ENCODE peak calls at places on chromosomes 16 and 17, in seven cellular contexts. Y, C, Q, U, M, K and A are unnamed samples.

GRCh38 chr16:14098081-14098480 is 27.0 kb downstream of the MRTFB start:
- DNase-seq in U (no peak), Y (no peak), K (no peak), C (no peak), M (no peak), Q (no peak), A (no peak)

GRCh38 chr17:17298108-17298507 is 5.1 kb upstream of the NT5M start:
- DNase-seq in M (no peak), K (no peak), C (no peak), U (no peak), Q (no peak), Y (no peak), A (no peak)

GRCh38 chr17:38469875-38470274 is 41.6 kb downstream of the ARHGAP23 start:
- DNase-seq in Y (no peak), C (no peak), U (no peak), Q (no peak), M (no peak), K (no peak), A (no peak)

GRCh38 chr17:39591958-39592954 is 15.5 kb downstream of the NEUROD2 start:
- DNase-seq in Q (peak; percentile 62), C (no peak), M (no peak), K (no peak), U (no peak), Y (peak; percentile 44), A (no peak)

GRCh38 chr17:40303706-40304450 is 5.1 kb upstream of the RARA start:
- DNase-seq in Q (peak; percentile 56), C (no peak), K (peak; percentile 95), Y (no peak), U (peak; percentile 76), M (no peak), A (no peak)

GRCh38 chr16:30637952-30638351 is 12.8 kb upstream of the PRR14 start:
- DNase-seq in U (no peak), K (no peak), M (no peak), C (no peak), Q (peak; percentile 45), Y (no peak), A (no peak)

GRCh38 chr17:42411905-42412679 is 11.0 kb downstream of the CAVIN1 start:
- DNase-seq in U (no peak), Q (no peak), Y (no peak), C (no peak), K (no peak), M (no peak), A (no peak)

GRCh38 chr16:65121870-65122723 is at the start of gene CDH11:
- DNase-seq in K (peak; percentile 78), M (no peak), Q (peak; percentile 82), Y (peak; percentile 25), U (no peak), C (no peak), A (peak; percentile 91)

GRCh38 chr17:78381601-78382168 is 3.2 kb downstream of the PGS1 start:
- DNase-seq in M (no peak), C (no peak), U (no peak), Y (no peak), K (no peak), Q (no peak), A (no peak)
- TF ChIP-seq EP300 in M (no peak), C (no peak), U (no peak), Y (no peak), K (peak; percentile 16), Q (no peak), A (no peak)

GRCh38 chr17:65559802-65560627 is 1.4 kb downstream of the AXIN2 start:
- DNase-seq in U (no peak), Q (peak; percentile 94), K (no peak), C (no peak), M (no peak), Y (peak; percentile 30), A (no peak)
- H3K4me3 ChIP-seq in U (no peak overlapping the region), Q (peak overlapping the region; percentile 86), K (peak overlapping the region; percentile 98), C (peak overlapping the region; percentile 89), M (peak overlapping the region; percentile 90), Y (no peak overlapping the region), A (no peak overlapping the region)

GRCh38 chr16:68247400-68247799 is 2.2 kb downstream of the PLA2G15 start:
- DNase-seq in M (no peak), Q (no peak), K (no peak), C (no peak), U (no peak), Y (no peak), A (no peak)
- TF ChIP-seq POLR2AphosphoS5 in M (no peak), Q (no peak), K (no peak), C (no peak), U (no peak), Y (no peak), A (no peak)

GRCh38 chr17:70658324-70658723 is 489.0 kb downstream of the KCNJ2 start:
- DNase-seq in U (no peak), Q (no peak), Y (no peak), M (no peak), K (no peak), C (no peak), A (no peak)

GRCh38 chr17:70658840-70659239 is 489.5 kb downstream of the KCNJ2 start:
- DNase-seq in C (no peak), Y (no peak), K (no peak), M (no peak), Q (no peak), U (no peak), A (no peak)

GRCh38 chr17:70655179-70655578 is 485.8 kb downstream of the KCNJ2 start:
- DNase-seq in C (no peak), M (no peak), U (no peak), Y (no peak), K (no peak), Q (peak; percentile 27), A (no peak)

GRCh38 chr17:70654706-70655105 is 485.4 kb downstream of the KCNJ2 start:
- DNase-seq in C (no peak), K (no peak), Q (peak; percentile 43), U (no peak), Y (no peak), M (no peak), A (no peak)

DNA sequence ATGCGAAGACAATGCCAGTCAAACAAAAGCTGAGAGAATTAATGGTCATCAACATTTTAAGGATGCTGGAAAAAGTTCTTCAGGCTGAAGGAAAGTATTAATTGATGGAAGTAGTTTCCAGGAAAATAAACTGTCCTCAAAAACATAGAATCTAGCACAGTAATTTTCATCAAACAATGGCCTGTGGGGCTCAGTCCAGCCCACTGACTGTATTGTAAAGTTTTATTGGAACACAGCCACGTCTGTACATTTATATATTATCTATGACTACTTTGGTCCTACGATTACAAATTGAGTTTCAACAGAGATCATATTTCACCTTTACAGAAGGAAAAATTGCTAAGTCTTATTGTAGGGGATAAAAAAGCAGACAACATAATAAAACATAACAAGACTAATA is 484.5 kb downstream of the KCNJ2 start:
- DNase-seq in Y (no peak), Q (no peak), U (no peak), M (no peak), C (no peak), K (no peak), A (no peak)
- TF ChIP-seq EP300 in Y (no peak), Q (no peak), U (no peak), M (no peak), C (no peak), K (no peak), A (no peak)

DNA sequence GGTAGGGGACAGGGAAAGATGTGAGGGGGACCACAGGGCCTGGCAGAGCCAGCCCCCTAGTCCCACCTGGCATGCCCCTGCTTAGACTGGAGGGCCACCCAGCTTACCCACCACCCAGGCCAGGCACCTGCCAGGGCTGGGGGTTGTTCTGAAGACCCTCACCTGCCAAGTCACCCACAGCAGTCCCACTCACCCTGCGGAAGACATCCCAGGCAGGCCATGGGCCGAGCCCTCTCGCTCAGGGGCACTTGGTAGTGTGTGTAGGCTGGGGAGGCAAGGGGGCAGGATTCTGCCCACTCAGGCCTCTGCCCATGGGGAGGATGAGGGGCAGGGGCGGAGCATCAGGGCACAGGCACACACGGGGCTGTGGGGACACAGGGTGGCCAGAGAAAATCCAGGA is 4.0 kb downstream of the PLCD3 start:
- DNase-seq in U (no peak), M (no peak), Y (no peak), C (no peak), Q (no peak), K (peak; percentile 65), A (no peak)
- H3K4me3 ChIP-seq in U (no peak overlapping the region), M (no peak overlapping the region), Y (peak overlapping the region; percentile 13), C (no peak overlapping the region), Q (no peak overlapping the region), K (peak overlapping the region; percentile 19), A (peak overlapping the region; percentile 14)

GRCh38 chr16:9123401-9123800 is 32.0 kb downstream of the HAPSTR1 start:
- DNase-seq in Y (no peak), C (no peak), M (no peak), Q (no peak), K (peak; percentile 41), U (peak; percentile 43), A (no peak)

GRCh38 chr16:9124444-9124843 is 33.0 kb downstream of the HAPSTR1 start:
- DNase-seq in K (peak; percentile 32), C (no peak), Y (no peak), M (no peak), U (peak; percentile 48), Q (no peak), A (no peak)

GRCh38 chr16:9122969-9123368 is 31.5 kb downstream of the HAPSTR1 start:
- DNase-seq in U (peak; percentile 16), K (peak; percentile 2), Q (no peak), C (no peak), Y (no peak), M (no peak), A (no peak)

GRCh38 chr16:9124908-9125584 is 33.6 kb downstream of the HAPSTR1 start:
- DNase-seq in Y (no peak), Q (no peak), C (no peak), M (no peak), U (peak; percentile 41), K (no peak), A (no peak)

DNA sequence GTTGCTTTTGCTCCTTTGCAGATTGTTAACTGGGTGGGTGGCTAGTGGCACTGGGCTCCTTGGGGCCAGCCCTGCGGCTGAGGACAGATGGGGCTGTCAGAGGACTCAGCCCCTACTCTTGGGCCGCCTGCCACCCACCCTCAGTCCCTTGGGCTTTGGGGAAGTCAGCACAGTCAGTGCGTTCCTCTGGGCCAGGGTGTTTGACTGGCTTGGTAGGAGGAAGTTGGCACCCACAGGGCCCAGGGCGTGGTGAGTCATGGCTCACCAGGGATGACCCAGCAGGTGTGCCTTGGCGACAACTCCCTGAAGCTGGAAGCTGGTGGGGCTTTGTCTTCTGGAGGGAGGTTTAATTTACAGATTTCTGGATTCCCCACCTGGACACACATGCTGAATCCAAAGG is 32.4 kb downstream of the HAPSTR1 start:
- DNase-seq in Q (no peak), C (no peak), K (peak; percentile 71), Y (peak; percentile 85), M (no peak), U (peak; percentile 80), A (no peak)
- TF ChIP-seq POLR2AphosphoS5 in Q (no peak), C (no peak), K (no peak), Y (no peak), M (no peak), U (no peak), A (no peak)